ENCODE peak calls at places on chromosomes 16 and 17, in seven cellular contexts. One of them, this sample, is unnamed.

GRCh38 chr16:24988593-24989338 is 26.4 kb downstream of the ARHGAP17 start:
- DNase-seq in transverse colon: peak
- DNase-seq in sigmoid colon: no peak
- DNase-seq in breast epithelium: no peak
- DNase-seq in GM12878: no peak
- DNase-seq in lower leg skin: no peak
- DNase-seq in H1: no peak
- DNase-seq in this sample: no peak

GRCh38 chr16:10878328-10878643 is 1.3 kb downstream of the CIITA start:
- DNase-seq in lower leg skin: no peak
- DNase-seq in sigmoid colon: no peak
- DNase-seq in H1: no peak
- DNase-seq in breast epithelium: no peak
- DNase-seq in transverse colon: no peak
- DNase-seq in GM12878: no peak
- DNase-seq in this sample: no peak

GRCh38 chr17:48644910-48645557 is 18.9 kb upstream of the HOXB9 start:
- DNase-seq in breast epithelium: no peak
- DNase-seq in H1: no peak
- DNase-seq in lower leg skin: no peak
- DNase-seq in sigmoid colon: no peak
- DNase-seq in GM12878: no peak
- DNase-seq in transverse colon: no peak
- DNase-seq in this sample: no peak

GRCh38 chr16:69188716-69189115 is 1.8 kb downstream of the SNTB2 start:
- DNase-seq in lower leg skin: no peak
- DNase-seq in transverse colon: no peak
- DNase-seq in H1: no peak
- DNase-seq in GM12878: no peak
- DNase-seq in breast epithelium: no peak
- DNase-seq in sigmoid colon: peak
- DNase-seq in this sample: no peak

GRCh38 chr17:28390123-28390522 is 15.9 kb downstream of the SLC46A1 start:
- DNase-seq in H1: no peak
- DNase-seq in GM12878: no peak
- DNase-seq in transverse colon: no peak
- DNase-seq in sigmoid colon: no peak
- DNase-seq in lower leg skin: no peak
- DNase-seq in breast epithelium: no peak
- DNase-seq in this sample: no peak

GRCh38 chr17:68293490-68294195 is 2.3 kb downstream of the ARSG start:
- DNase-seq in breast epithelium: no peak
- DNase-seq in transverse colon: no peak
- DNase-seq in GM12878: no peak
- DNase-seq in lower leg skin: no peak
- DNase-seq in sigmoid colon: no peak
- DNase-seq in H1: no peak
- DNase-seq in this sample: no peak

GRCh38 chr17:42288985-42289862 is 926 bp downstream of the STAT5A start:
- DNase-seq in H1: peak
- DNase-seq in breast epithelium: peak
- DNase-seq in transverse colon: peak
- DNase-seq in sigmoid colon: peak
- DNase-seq in lower leg skin: peak
- DNase-seq in GM12878: no peak
- DNase-seq in this sample: no peak

GRCh38 chr16:69928856-69929400 is 22.2 kb upstream of the CLEC18A start:
- DNase-seq in H1: no peak
- DNase-seq in sigmoid colon: no peak
- DNase-seq in GM12878: no peak
- DNase-seq in lower leg skin: no peak
- DNase-seq in transverse colon: no peak
- DNase-seq in breast epithelium: no peak
- DNase-seq in this sample: no peak

GRCh38 chr17:17809527-17810373 is 27.0 kb downstream of the SREBF1 start:
- DNase-seq in sigmoid colon: peak
- DNase-seq in GM12878: no peak
- DNase-seq in transverse colon: no peak
- DNase-seq in lower leg skin: no peak
- DNase-seq in H1: peak
- DNase-seq in breast epithelium: no peak
- DNase-seq in this sample: no peak

GRCh38 chr16:73010150-73010676 is 37.7 kb downstream of the ZFHX3 start:
- DNase-seq in sigmoid colon: peak
- DNase-seq in H1: no peak
- DNase-seq in breast epithelium: no peak
- DNase-seq in GM12878: no peak
- DNase-seq in lower leg skin: peak
- DNase-seq in transverse colon: no peak
- DNase-seq in this sample: no peak

GRCh38 chr17:27489045-27489715 is 32.9 kb downstream of the KSR1 start:
- DNase-seq in breast epithelium: peak
- DNase-seq in sigmoid colon: peak
- DNase-seq in transverse colon: peak
- DNase-seq in lower leg skin: peak
- DNase-seq in H1: no peak
- DNase-seq in GM12878: no peak
- DNase-seq in this sample: no peak

GRCh38 chr16:52545157-52545543 is 1.8 kb downstream of the TOX3 start:
- DNase-seq in lower leg skin: no peak
- DNase-seq in H1: no peak
- DNase-seq in breast epithelium: no peak
- DNase-seq in sigmoid colon: no peak
- DNase-seq in GM12878: no peak
- DNase-seq in transverse colon: no peak
- DNase-seq in this sample: no peak

GRCh38 chr16:590165-590874 is 454 bp downstream of the RAB40C start:
- DNase-seq in lower leg skin: peak
- DNase-seq in sigmoid colon: peak
- DNase-seq in H1: no peak
- DNase-seq in transverse colon: no peak
- DNase-seq in GM12878: no peak
- DNase-seq in breast epithelium: peak
- DNase-seq in this sample: no peak

GRCh38 chr17:58310511-58311428 is 17.8 kb downstream of the TSPOAP1 start:
- DNase-seq in sigmoid colon: no peak
- DNase-seq in breast epithelium: no peak
- DNase-seq in GM12878: no peak
- DNase-seq in transverse colon: no peak
- DNase-seq in H1: peak
- DNase-seq in lower leg skin: peak
- DNase-seq in this sample: no peak

GRCh38 chr17:81631482-81631881 is 5.4 kb downstream of the NPLOC4 start:
- DNase-seq in sigmoid colon: no peak
- DNase-seq in transverse colon: no peak
- DNase-seq in breast epithelium: no peak
- DNase-seq in H1: no peak
- DNase-seq in GM12878: no peak
- DNase-seq in lower leg skin: no peak
- DNase-seq in this sample: no peak

GRCh38 chr17:45759761-45760160 is 24.4 kb upstream of the CRHR1 start:
- DNase-seq in sigmoid colon: no peak
- DNase-seq in breast epithelium: no peak
- DNase-seq in transverse colon: no peak
- DNase-seq in H1: no peak
- DNase-seq in GM12878: no peak
- DNase-seq in lower leg skin: no peak
- DNase-seq in this sample: peak

GRCh38 chr17:56581635-56582605 is 11.6 kb upstream of the NOG start:
- DNase-seq in sigmoid colon: no peak
- DNase-seq in lower leg skin: no peak
- DNase-seq in H1: no peak
- DNase-seq in transverse colon: no peak
- DNase-seq in GM12878: no peak
- DNase-seq in breast epithelium: no peak
- DNase-seq in this sample: no peak

GRCh38 chr17:65078441-65079160 is 22.1 kb upstream of the GNA13 start:
- DNase-seq in transverse colon: no peak
- DNase-seq in breast epithelium: no peak
- DNase-seq in sigmoid colon: peak
- DNase-seq in H1: no peak
- DNase-seq in lower leg skin: peak
- DNase-seq in GM12878: no peak
- DNase-seq in this sample: peak

GRCh38 chr17:63332286-63332685 is 113.8 kb downstream of the CYB561 start:
- DNase-seq in lower leg skin: no peak
- DNase-seq in breast epithelium: no peak
- DNase-seq in GM12878: no peak
- DNase-seq in transverse colon: no peak
- DNase-seq in H1: no peak
- DNase-seq in sigmoid colon: no peak
- DNase-seq in this sample: no peak

GRCh38 chr17:82003411-82004381 is 19.0 kb downstream of the CENPX start:
- DNase-seq in GM12878: no peak
- DNase-seq in breast epithelium: peak
- DNase-seq in sigmoid colon: peak
- DNase-seq in lower leg skin: peak
- DNase-seq in H1: peak
- DNase-seq in transverse colon: peak
- DNase-seq in this sample: peak

GRCh38 chr16:83539736-83540490 is 267.9 kb upstream of the HSBP1 start:
- DNase-seq in lower leg skin: no peak
- DNase-seq in GM12878: no peak
- DNase-seq in H1: no peak
- DNase-seq in breast epithelium: no peak
- DNase-seq in transverse colon: no peak
- DNase-seq in sigmoid colon: no peak
- DNase-seq in this sample: no peak

GRCh38 chr17:79020631-79021301 is 3.2 kb upstream of the C1QTNF1 start:
- DNase-seq in lower leg skin: peak
- DNase-seq in GM12878: no peak
- DNase-seq in sigmoid colon: peak
- DNase-seq in transverse colon: no peak
- DNase-seq in breast epithelium: no peak
- DNase-seq in H1: no peak
- DNase-seq in this sample: no peak

GRCh38 chr16:12084436-12084835 is 107.9 kb downstream of the SNX29 start:
- DNase-seq in sigmoid colon: peak
- DNase-seq in transverse colon: no peak
- DNase-seq in breast epithelium: no peak
- DNase-seq in GM12878: no peak
- DNase-seq in lower leg skin: peak
- DNase-seq in H1: no peak
- DNase-seq in this sample: no peak

GRCh38 chr17:40063915-40064531 is 1.3 kb downstream of the THRA start:
- DNase-seq in breast epithelium: no peak
- DNase-seq in sigmoid colon: no peak
- DNase-seq in transverse colon: no peak
- DNase-seq in GM12878: no peak
- DNase-seq in H1: no peak
- DNase-seq in lower leg skin: no peak
- DNase-seq in this sample: no peak
- TF ChIP-seq POLR2A in breast epithelium: no peak
- TF ChIP-seq POLR2A in sigmoid colon: no peak
- TF ChIP-seq POLR2A in transverse colon: no peak
- TF ChIP-seq POLR2A in GM12878: no peak
- TF ChIP-seq POLR2A in H1: no peak
- TF ChIP-seq POLR2A in lower leg skin: no peak
- TF ChIP-seq POLR2A in this sample: no peak

GRCh38 chr17:5381542-5381941 is 37.9 kb downstream of the NUP88 start:
- DNase-seq in lower leg skin: no peak
- DNase-seq in GM12878: no peak
- DNase-seq in breast epithelium: no peak
- DNase-seq in sigmoid colon: no peak
- DNase-seq in transverse colon: no peak
- DNase-seq in H1: no peak
- DNase-seq in this sample: peak

GRCh38 chr17:5378566-5379207 is 40.8 kb downstream of the NUP88 start:
- DNase-seq in GM12878: no peak
- DNase-seq in lower leg skin: no peak
- DNase-seq in H1: no peak
- DNase-seq in sigmoid colon: no peak
- DNase-seq in transverse colon: no peak
- DNase-seq in breast epithelium: no peak
- DNase-seq in this sample: no peak

GRCh38 chr17:5380491-5381135 is 38.8 kb downstream of the NUP88 start:
- DNase-seq in sigmoid colon: no peak
- DNase-seq in breast epithelium: no peak
- DNase-seq in lower leg skin: no peak
- DNase-seq in transverse colon: no peak
- DNase-seq in GM12878: no peak
- DNase-seq in H1: no peak
- DNase-seq in this sample: no peak

GRCh38 chr17:5379351-5380107 is 39.9 kb downstream of the NUP88 start:
- DNase-seq in lower leg skin: no peak
- DNase-seq in sigmoid colon: no peak
- DNase-seq in breast epithelium: no peak
- DNase-seq in transverse colon: no peak
- DNase-seq in GM12878: no peak
- DNase-seq in H1: no peak
- DNase-seq in this sample: no peak
- TF ChIP-seq POLR2A in lower leg skin: no peak
- TF ChIP-seq POLR2A in sigmoid colon: no peak
- TF ChIP-seq POLR2A in breast epithelium: no peak
- TF ChIP-seq POLR2A in transverse colon: no peak
- TF ChIP-seq POLR2A in GM12878: peak
- TF ChIP-seq POLR2A in H1: no peak
- TF ChIP-seq POLR2A in this sample: no peak

GRCh38 chr16:29662729-29663019 is 373 bp upstream of the SPN start:
- DNase-seq in H1: no peak
- DNase-seq in sigmoid colon: no peak
- DNase-seq in breast epithelium: no peak
- DNase-seq in GM12878: peak
- DNase-seq in transverse colon: peak
- DNase-seq in lower leg skin: no peak
- DNase-seq in this sample: no peak

GRCh38 chr16:29664133-29664912 is 1.3 kb downstream of the SPN start:
- DNase-seq in breast epithelium: no peak
- DNase-seq in lower leg skin: no peak
- DNase-seq in H1: no peak
- DNase-seq in transverse colon: peak
- DNase-seq in sigmoid colon: no peak
- DNase-seq in GM12878: no peak
- DNase-seq in this sample: no peak

GRCh38 chr16:29663020-29663828 is at the start of gene SPN:
- DNase-seq in sigmoid colon: no peak
- DNase-seq in GM12878: no peak
- DNase-seq in lower leg skin: no peak
- DNase-seq in breast epithelium: no peak
- DNase-seq in transverse colon: peak
- DNase-seq in H1: no peak
- DNase-seq in this sample: no peak

GRCh38 chr16:29663829-29664132 is 734 bp downstream of the SPN start:
- DNase-seq in lower leg skin: no peak
- DNase-seq in H1: no peak
- DNase-seq in GM12878: no peak
- DNase-seq in sigmoid colon: no peak
- DNase-seq in transverse colon: no peak
- DNase-seq in breast epithelium: no peak
- DNase-seq in this sample: no peak

GRCh38 chr16:29662000-29662728 is 883 bp upstream of the SPN start:
- DNase-seq in breast epithelium: no peak
- DNase-seq in GM12878: peak
- DNase-seq in transverse colon: no peak
- DNase-seq in lower leg skin: no peak
- DNase-seq in H1: no peak
- DNase-seq in sigmoid colon: no peak
- DNase-seq in this sample: no peak
- TF ChIP-seq POLR2A in breast epithelium: no peak
- TF ChIP-seq POLR2A in GM12878: no peak
- TF ChIP-seq POLR2A in transverse colon: no peak
- TF ChIP-seq POLR2A in lower leg skin: no peak
- TF ChIP-seq POLR2A in H1: no peak
- TF ChIP-seq POLR2A in sigmoid colon: no peak
- TF ChIP-seq POLR2A in this sample: no peak

GRCh38 chr17:7842950-7843535 is 9.0 kb downstream of the KDM6B start:
- DNase-seq in GM12878: no peak
- DNase-seq in H1: peak
- DNase-seq in transverse colon: peak
- DNase-seq in sigmoid colon: peak
- DNase-seq in breast epithelium: peak
- DNase-seq in lower leg skin: peak
- DNase-seq in this sample: no peak
- TF ChIP-seq POLR2A in GM12878: peak
- TF ChIP-seq POLR2A in H1: no peak
- TF ChIP-seq POLR2A in transverse colon: no peak
- TF ChIP-seq POLR2A in sigmoid colon: no peak
- TF ChIP-seq POLR2A in breast epithelium: peak
- TF ChIP-seq POLR2A in lower leg skin: no peak
- TF ChIP-seq POLR2A in this sample: peak